ENCODE peak calls at places on chromosome 3, in four cellular contexts. One of them, this sample, is unnamed.

GRCh38 chr3:3038201-3038991 is 71.8 kb downstream of the IL5RA start:
- DNase-seq in uterus: peak; percentile 24
- DNase-seq in AG20443: no peak
- DNase-seq in M059J: peak; percentile 1
- DNase-seq in this sample: no peak

GRCh38 chr3:32392530-32393302 is 1.1 kb downstream of the CMTM7 start:
- DNase-seq in M059J: peak; percentile 50
- DNase-seq in uterus: peak; percentile 65
- DNase-seq in AG20443: peak; percentile 76
- DNase-seq in this sample: peak; percentile 83

GRCh38 chr3:33003308-33003707 is 51.9 kb downstream of the CCR4 start:
- DNase-seq in uterus: no peak
- DNase-seq in M059J: no peak
- DNase-seq in AG20443: no peak
- DNase-seq in this sample: no peak

GRCh38 chr3:169106662-169107061 is 556.9 kb downstream of the MECOM start:
- DNase-seq in M059J: no peak
- DNase-seq in uterus: no peak
- DNase-seq in AG20443: no peak
- DNase-seq in this sample: no peak

GRCh38 chr3:185402561-185402960 is 39.6 kb downstream of the MAP3K13 start:
- DNase-seq in uterus: no peak
- DNase-seq in M059J: peak; percentile 15
- DNase-seq in AG20443: peak; percentile 44
- DNase-seq in this sample: no peak

GRCh38 chr3:67647390-67647878 is 7.0 kb downstream of the SUCLG2 start:
- DNase-seq in uterus: no peak
- DNase-seq in M059J: peak; percentile 95
- DNase-seq in AG20443: peak; percentile 87
- DNase-seq in this sample: no peak

GRCh38 chr3:12752111-12752510 is 6.9 kb downstream of the TMEM40 start:
- DNase-seq in AG20443: no peak
- DNase-seq in uterus: no peak
- DNase-seq in M059J: peak; percentile 44
- DNase-seq in this sample: no peak

GRCh38 chr3:184332370-184333090 is 4.9 kb upstream of the FAM131A start:
- DNase-seq in M059J: peak; percentile 97
- DNase-seq in uterus: no peak
- DNase-seq in AG20443: peak; percentile 69
- DNase-seq in this sample: no peak

GRCh38 chr3:54557538-54558419 is 370.1 kb downstream of the LRTM1 start:
- DNase-seq in AG20443: no peak
- DNase-seq in uterus: no peak
- DNase-seq in M059J: peak; percentile 93
- DNase-seq in this sample: no peak

GRCh38 chr3:184642623-184643308 is 69.1 kb downstream of the MAGEF1 start:
- DNase-seq in M059J: no peak
- DNase-seq in uterus: no peak
- DNase-seq in AG20443: no peak
- DNase-seq in this sample: no peak

GRCh38 chr3:114214542-114215341 is 22.6 kb downstream of the ZNF80 start:
- DNase-seq in M059J: no peak
- DNase-seq in AG20443: no peak
- DNase-seq in uterus: no peak
- DNase-seq in this sample: no peak

GRCh38 chr3:43181202-43181910 is 75.5 kb upstream of the POMGNT2 start:
- DNase-seq in M059J: no peak
- DNase-seq in AG20443: no peak
- DNase-seq in uterus: no peak
- DNase-seq in this sample: no peak

GRCh38 chr3:153219147-153219546 is 57.1 kb downstream of the RAP2B start:
- DNase-seq in uterus: no peak
- DNase-seq in M059J: peak; percentile 51
- DNase-seq in AG20443: peak; percentile 15
- DNase-seq in this sample: no peak

GRCh38 chr3:27625848-27626247 is 96.3 kb downstream of the EOMES start:
- DNase-seq in uterus: no peak
- DNase-seq in M059J: no peak
- DNase-seq in AG20443: no peak
- DNase-seq in this sample: no peak

GRCh38 chr3:188947401-188947982 is 224.3 kb upstream of the TPRG1 start:
- DNase-seq in uterus: peak; percentile 91
- DNase-seq in M059J: peak; percentile 91
- DNase-seq in AG20443: peak; percentile 80
- DNase-seq in this sample: peak; percentile 95

GRCh38 chr3:168705412-168705811 is 609.7 kb upstream of the GOLIM4 start:
- DNase-seq in M059J: no peak
- DNase-seq in AG20443: no peak
- DNase-seq in uterus: no peak
- DNase-seq in this sample: no peak

GRCh38 chr3:195249858-195250464 is 21.0 kb downstream of the XXYLT1 start:
- DNase-seq in M059J: no peak
- DNase-seq in AG20443: no peak
- DNase-seq in uterus: peak; percentile 19
- DNase-seq in this sample: peak; percentile 62

GRCh38 chr3:25009665-25010064 is 418.4 kb upstream of the RARB start:
- DNase-seq in uterus: no peak
- DNase-seq in AG20443: no peak
- DNase-seq in M059J: no peak
- DNase-seq in this sample: no peak

GRCh38 chr3:108223928-108224327 is 1.7 kb upstream of the IFT57 start:
- DNase-seq in uterus: no peak
- DNase-seq in M059J: no peak
- DNase-seq in AG20443: no peak
- DNase-seq in this sample: no peak

GRCh38 chr3:184011937-184012889 is 5.5 kb downstream of the ABCC5 start:
- DNase-seq in AG20443: no peak
- DNase-seq in uterus: no peak
- DNase-seq in M059J: no peak
- DNase-seq in this sample: no peak

GRCh38 chr3:132321321-132321720 is 4.1 kb downstream of the ACP3 start:
- DNase-seq in M059J: no peak
- DNase-seq in AG20443: no peak
- DNase-seq in uterus: no peak
- DNase-seq in this sample: no peak

GRCh38 chr3:10565814-10566213 is 60.4 kb upstream of the ATP2B2 start:
- DNase-seq in uterus: no peak
- DNase-seq in AG20443: no peak
- DNase-seq in M059J: no peak
- DNase-seq in this sample: no peak

GRCh38 chr3:135229018-135229495 is 434.0 kb downstream of the EPHB1 start:
- DNase-seq in M059J: no peak
- DNase-seq in uterus: no peak
- DNase-seq in AG20443: no peak
- DNase-seq in this sample: no peak

GRCh38 chr3:10285742-10286524 is 6.8 kb downstream of the GHRL start:
- DNase-seq in uterus: no peak
- DNase-seq in AG20443: no peak
- DNase-seq in M059J: no peak
- DNase-seq in this sample: no peak